ENCODE peak calls at places on chromosomes 12 and 14, in six cellular contexts. I is left ventricle myocardium inferior, Z is epithelial cell of esophagus, C is gastrocnemius medialis, B is fibroblast of lung, A is PC-3. G is an unnamed sample.

GRCh38 chr12:11630046-11630706 is 19.3 kb upstream of the ETV6 start:
- DNase-seq in Z (no peak), A (no peak), C (no peak), B (no peak), I (no peak), G (no peak)

GRCh38 chr12:97594236-97594635 is 131.6 kb downstream of the RMST start:
- DNase-seq in A (no peak), B (no peak), C (no peak), I (no peak), Z (no peak), G (no peak)

GRCh38 chr14:73935666-73936065 is 14.2 kb downstream of the FAM161B start:
- DNase-seq in A (peak; percentile 63), Z (peak; percentile 14), B (peak; percentile 13), I (no peak), C (no peak), G (no peak)

GRCh38 chr12:104928036-104928770 is 29.9 kb downstream of the SLC41A2 start:
- DNase-seq in I (no peak), B (no peak), Z (no peak), C (no peak), A (no peak), G (no peak)

GRCh38 chr14:74548881-74549280 is 55.3 kb downstream of the ISCA2 start:
- DNase-seq in C (peak; percentile 94), B (peak; percentile 85), Z (peak; percentile 64), A (peak; percentile 38), I (peak; percentile 83), G (no peak)

GRCh38 chr12:50195832-50196231 is 28.7 kb upstream of the CERS5 start:
- DNase-seq in Z (no peak), A (peak; percentile 49), B (no peak), C (no peak), I (no peak), G (no peak)

GRCh38 chr14:91606851-91607250 is 96.7 kb upstream of the PPP4R3A start:
- DNase-seq in Z (peak; percentile 70), C (no peak), A (no peak), B (no peak), I (no peak), G (no peak)

GRCh38 chr12:69115955-69116354 is 123.4 kb upstream of the CPSF6 start:
- DNase-seq in Z (no peak), B (no peak), C (no peak), A (no peak), I (no peak), G (no peak)

GRCh38 chr14:102982852-102983470 is 60.5 kb downstream of the AMN start:
- DNase-seq in C (no peak), A (no peak), B (no peak), Z (no peak), I (no peak), G (no peak)

GRCh38 chr14:96065661-96066459 is 26.7 kb downstream of the C14orf132 start:
- DNase-seq in C (no peak), B (no peak), I (no peak), A (no peak), Z (no peak), G (no peak)

GRCh38 chr12:127588224-127588623 is 678.7 kb upstream of the TMEM132C start:
- DNase-seq in I (no peak), A (peak; percentile 91), Z (no peak), C (no peak), B (peak; percentile 76), G (no peak)

GRCh38 chr14:93686313-93686712 is 102.0 kb downstream of the PRIMA1 start:
- DNase-seq in A (peak; percentile 71), I (no peak), C (no peak), Z (peak; percentile 38), B (no peak), G (no peak)

GRCh38 chr14:58942516-58942915 is 246.0 kb upstream of the DAAM1 start:
- DNase-seq in Z (peak; percentile 73), B (no peak), I (no peak), A (peak; percentile 42), C (no peak), G (no peak)

GRCh38 chr12:124655317-124656213 is 88.2 kb upstream of the NCOR2 start:
- DNase-seq in Z (no peak), A (no peak), B (peak; percentile 97), C (peak; percentile 46), I (peak; percentile 86), G (no peak)

GRCh38 chr14:85444685-85445084 is 85.3 kb upstream of the FLRT2 start:
- DNase-seq in B (peak; percentile 14), Z (no peak), I (no peak), A (peak; percentile 40), C (no peak), G (no peak)

GRCh38 chr12:25875661-25876060 is 82.8 kb upstream of the RASSF8 start:
- DNase-seq in B (peak; percentile 26), C (no peak), Z (peak; percentile 19), I (no peak), A (no peak), G (no peak)

GRCh38 chr12:96878704-96879103 is 28.4 kb upstream of the NEDD1 start:
- DNase-seq in Z (no peak), A (peak; percentile 26), C (no peak), I (no peak), B (peak; percentile 17), G (no peak)

GRCh38 chr12:46562625-46563228 is 190.2 kb upstream of the SLC38A2 start:
- DNase-seq in B (peak; percentile 81), C (no peak), I (no peak), A (peak; percentile 95), Z (peak; percentile 95), G (no peak)

GRCh38 chr12:47904647-47905312 is at the start of gene VDR:
- DNase-seq in B (peak; percentile 76), Z (peak; percentile 89), C (peak; percentile 74), A (peak; percentile 75), I (peak; percentile 70), G (peak; percentile 59)

GRCh38 chr12:65895759-65896656 is 71.7 kb downstream of the HMGA2 start:
- DNase-seq in Z (no peak), C (no peak), B (no peak), I (no peak), A (peak; percentile 32), G (no peak)

GRCh38 chr12:9634177-9634803 is 26.6 kb upstream of the KLRB1 start:
- DNase-seq in C (no peak), I (no peak), A (peak; percentile 77), Z (peak; percentile 68), B (peak; percentile 68), G (no peak)

GRCh38 chr12:88693837-88694445 is 113.7 kb upstream of the KITLG start:
- DNase-seq in Z (peak; percentile 73), B (peak; percentile 11), I (no peak), A (peak; percentile 51), C (no peak), G (no peak)

GRCh38 chr12:20967756-20968155 is 157.3 kb downstream of the SLCO1B3 start:
- DNase-seq in A (no peak), B (no peak), Z (no peak), C (no peak), I (no peak), G (no peak)

GRCh38 chr14:95064734-95065133 is 92.6 kb downstream of the DICER1 start:
- DNase-seq in I (no peak), Z (no peak), B (no peak), C (no peak), A (no peak), G (no peak)

GRCh38 chr14:77988096-77988870 is 181.9 kb upstream of the NRXN3 start:
- DNase-seq in C (no peak), A (no peak), I (no peak), B (peak; percentile 28), Z (no peak), G (no peak)

GRCh38 chr14:77986808-77987207 is 183.4 kb upstream of the NRXN3 start:
- DNase-seq in A (no peak), Z (no peak), I (no peak), B (peak; percentile 3), C (no peak), G (no peak)

GRCh38 chr14:77988966-77989365 is 181.2 kb upstream of the NRXN3 start:
- DNase-seq in I (peak; percentile 29), B (peak; percentile 72), C (peak; percentile 21), A (peak; percentile 43), Z (peak; percentile 23), G (no peak)

GRCh38 chr14:77989441-77989891 is 180.7 kb upstream of the NRXN3 start:
- DNase-seq in Z (no peak), A (no peak), B (no peak), C (no peak), I (peak; percentile 23), G (no peak)

DNA sequence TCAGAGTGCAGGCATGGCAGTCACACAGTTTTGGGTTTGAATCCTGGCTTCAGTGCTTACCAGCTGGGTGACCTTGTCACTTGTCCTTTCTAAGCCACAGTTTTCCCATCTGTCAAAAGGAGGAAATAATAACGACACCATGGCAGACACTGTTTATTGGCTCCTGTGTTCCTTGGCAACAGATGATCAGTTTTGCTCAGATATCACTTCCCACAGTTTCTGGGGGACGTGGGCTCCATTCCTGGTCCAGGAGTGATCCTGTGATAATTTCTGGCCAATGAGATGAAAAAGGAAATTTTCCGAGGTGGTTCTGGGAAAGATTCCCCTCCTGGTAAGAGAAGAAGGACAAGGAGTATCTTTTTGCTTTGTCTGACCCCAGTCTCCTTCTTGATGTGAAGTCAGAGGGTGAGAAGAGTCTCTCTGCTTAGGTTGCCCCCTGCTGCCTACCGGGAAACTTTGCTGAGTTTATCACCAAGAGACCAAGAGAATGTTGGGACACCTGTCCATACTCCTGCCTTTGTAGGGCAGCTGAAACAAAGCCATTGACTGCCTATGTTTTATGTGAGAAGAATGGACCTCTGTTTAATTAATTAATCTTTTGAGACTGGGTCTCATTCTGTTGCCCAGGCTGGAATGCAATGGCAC is 178.9 kb upstream of the NRXN3 start:
- DNase-seq in I (no peak), A (no peak), C (no peak), B (no peak), Z (no peak), G (no peak)
- TF ChIP-seq CTCF in I (peak; percentile 19), A (no peak), C (no peak), B (no peak), Z (no peak), G (no peak)

DNA sequence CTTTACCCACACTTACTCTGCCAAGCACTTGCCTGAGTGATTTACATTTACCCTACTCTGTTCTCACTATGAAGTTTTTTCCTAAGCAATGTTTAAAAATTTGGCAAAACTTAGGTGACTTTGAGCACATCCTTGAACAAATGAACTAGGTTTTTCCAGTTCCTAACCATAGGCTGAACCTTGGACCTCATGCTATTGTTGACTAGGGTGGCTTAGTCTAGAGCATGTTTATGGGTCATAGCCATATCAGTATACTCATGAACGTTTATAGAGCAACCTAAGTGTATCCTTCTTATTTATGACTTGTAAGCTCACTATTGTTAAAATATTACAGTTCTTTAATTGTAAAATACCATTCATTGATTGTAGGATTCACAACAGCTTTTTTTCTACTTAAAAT is 85.0 kb upstream of the KRR1 start:
- DNase-seq in C (no peak), A (no peak), Z (no peak), I (no peak), B (no peak), G (no peak)
- TF ChIP-seq CTCF in C (no peak), A (no peak), Z (no peak), I (no peak), B (no peak), G (no peak)

GRCh38 chr14:39682000-39682399 is 249.8 kb upstream of the FBXO33 start:
- DNase-seq in C (no peak), A (no peak), B (no peak), I (no peak), Z (no peak), G (no peak)
- TF ChIP-seq CTCF in C (no peak), A (no peak), B (no peak), I (no peak), Z (no peak), G (no peak)

DNA sequence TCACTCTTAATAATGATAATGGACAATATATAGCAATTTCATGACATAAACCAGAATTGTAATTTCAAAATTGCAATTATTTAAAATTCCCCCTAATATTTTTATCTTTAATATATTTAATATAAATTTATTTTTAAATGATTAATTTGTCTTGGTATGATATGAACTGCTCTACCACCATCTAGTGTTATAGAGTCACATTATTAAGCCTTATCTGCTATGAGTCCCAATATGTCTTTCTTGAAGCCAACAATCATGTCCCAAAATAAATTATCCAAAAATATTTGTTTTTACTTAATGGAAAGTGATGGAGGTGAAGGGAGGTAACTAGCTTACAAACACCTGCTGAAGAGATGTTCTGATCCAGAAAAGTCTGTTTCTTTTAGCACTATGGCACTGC is 151.4 kb downstream of the KCNC2 start:
- DNase-seq in Z (no peak), B (no peak), A (peak; percentile 24), C (no peak), I (no peak), G (no peak)
- TF ChIP-seq CTCF in Z (peak; percentile 5), B (no peak), A (peak; percentile 16), C (no peak), I (no peak), G (no peak)

G was measured in activated B cell treated with CpG ODN at 0.5 μM for 24 hours.